ENCODE peak calls at places on chromosome 9, in four cellular contexts. E, T, Y and D are unnamed samples.

GRCh38 chr9:2132484-2133082 is 117.4 kb downstream of the SMARCA2 start:
- DNase-seq in Y (peak; percentile 42), E (no peak), T (no peak), D (no peak)

GRCh38 chr9:81737871-81738507 is 48.6 kb upstream of the TLE1 start:
- DNase-seq in Y (no peak), E (no peak), T (no peak), D (no peak)

GRCh38 chr9:36870960-36871359 is 163.1 kb downstream of the PAX5 start:
- DNase-seq in E (no peak), Y (no peak), T (peak; percentile 22), D (no peak)

GRCh38 chr9:107615325-107615724 is 125.8 kb upstream of the KLF4 start:
- DNase-seq in E (no peak), T (no peak), Y (no peak), D (no peak)

GRCh38 chr9:116141864-116142561 is 11.6 kb upstream of the PAPPA start:
- DNase-seq in Y (no peak), E (no peak), T (no peak), D (no peak)

GRCh38 chr9:79945495-79945894 is 373.7 kb downstream of the TLE4 start:
- DNase-seq in E (no peak), T (no peak), Y (no peak), D (no peak)

GRCh38 chr9:135794057-135794335 is 92.0 kb downstream of the KCNT1 start:
- DNase-seq in E (no peak), Y (peak; percentile 20), T (no peak), D (no peak)

GRCh38 chr9:121295662-121296191 is 27.8 kb downstream of the GSN start:
- DNase-seq in Y (no peak), E (no peak), T (no peak), D (no peak)

GRCh38 chr9:91056917-91057316 is 255.3 kb downstream of the SYK start:
- DNase-seq in T (no peak), Y (no peak), E (no peak), D (no peak)

GRCh38 chr9:34687631-34688030 is 3.4 kb downstream of the CCL19 start:
- DNase-seq in T (no peak), E (no peak), Y (no peak), D (no peak)

GRCh38 chr9:136439550-136440408 is at the start of gene INPP5E:
- DNase-seq in E (peak; percentile 86), T (peak; percentile 72), Y (peak; percentile 86), D (peak; percentile 41)

GRCh38 chr9:98584059-98584458 is 124.7 kb downstream of the GABBR2 start:
- DNase-seq in Y (no peak), E (no peak), T (no peak), D (no peak)

GRCh38 chr9:68560131-68560844 is 19.6 kb upstream of the TMEM252 start:
- DNase-seq in T (peak; percentile 47), Y (peak; percentile 53), E (no peak), D (no peak)

GRCh38 chr9:125761685-125762084 is 14.5 kb downstream of the PBX3 start:
- DNase-seq in T (no peak), E (no peak), Y (no peak), D (no peak)

GRCh38 chr9:125757834-125758233 is 10.7 kb downstream of the PBX3 start:
- DNase-seq in Y (no peak), E (no peak), T (no peak), D (no peak)

GRCh38 chr9:125759812-125760134 is 12.6 kb downstream of the PBX3 start:
- DNase-seq in T (no peak), E (no peak), Y (peak; percentile 69), D (peak; percentile 27)

GRCh38 chr9:125760537-125760936 is 13.4 kb downstream of the PBX3 start:
- DNase-seq in E (no peak), Y (no peak), T (no peak), D (no peak)

DNA sequence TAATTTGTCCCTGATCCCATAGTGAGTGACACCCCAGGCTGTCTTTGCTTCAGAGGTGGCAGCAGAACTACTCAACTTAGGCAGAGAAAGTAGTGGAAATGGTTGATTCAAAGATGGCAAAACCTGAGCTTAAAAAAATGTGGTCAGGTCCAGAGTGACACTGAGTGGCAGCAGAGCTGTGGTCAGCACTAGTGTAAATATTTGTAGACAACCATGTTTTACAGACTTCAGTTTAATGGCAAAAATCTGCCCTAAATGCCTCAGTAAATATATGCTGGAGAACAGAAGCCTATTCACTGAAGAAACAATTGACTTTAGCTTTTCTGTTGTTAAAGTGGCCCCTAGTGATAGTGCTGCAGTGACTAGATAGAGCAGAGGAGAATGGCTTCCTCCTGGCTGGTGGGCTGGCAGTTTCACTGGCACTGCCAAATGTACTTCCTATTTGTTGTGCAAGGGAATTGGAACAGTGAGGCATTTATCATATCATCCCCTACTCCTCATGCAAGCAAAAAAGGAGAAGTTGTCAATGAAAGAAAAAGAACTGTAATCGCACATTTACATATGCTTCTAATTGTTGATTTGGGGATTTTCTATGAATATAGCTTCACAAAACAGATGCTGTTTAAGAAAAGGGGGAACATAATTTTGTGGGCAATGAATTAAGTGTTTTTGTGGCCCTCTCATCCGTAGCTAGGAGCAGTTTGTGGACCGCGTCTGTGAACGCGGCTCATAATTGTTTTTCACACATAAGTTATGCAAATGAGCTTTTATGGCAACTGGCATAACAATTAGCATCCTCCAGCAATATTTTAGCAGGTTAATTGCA is 12.0 kb downstream of the PBX3 start:
- DNase-seq in T (peak; percentile 28), E (no peak), Y (peak; percentile 45), D (peak; percentile 28)
- H3K27ac ChIP-seq in T (no peak overlapping the region), E (no peak overlapping the region), Y (no peak overlapping the region), D (peak overlapping the region; percentile 69)

GRCh38 chr9:14323969-14324366 is 10.0 kb upstream of the NFIB start:
- DNase-seq in Y (no peak), E (no peak), T (no peak), D (no peak)
- H3K27ac ChIP-seq in Y (no peak overlapping the region), E (no peak overlapping the region), T (no peak overlapping the region), D (no peak overlapping the region)

GRCh38 chr9:132241840-132242620 is 80.2 kb downstream of the NTNG2 start:
- DNase-seq in E (peak; percentile 80), Y (peak; percentile 61), T (peak; percentile 49), D (no peak)
- H3K27ac ChIP-seq in E (peak overlapping the region; percentile 12), Y (no peak overlapping the region), T (no peak overlapping the region), D (peak overlapping the region; percentile 26)

GRCh38 chr9:110514861-110515260 is 64.7 kb downstream of the SVEP1 start:
- DNase-seq in Y (peak; percentile 2), E (no peak), T (no peak), D (no peak)

GRCh38 chr9:110521211-110521610 is 58.3 kb downstream of the SVEP1 start:
- DNase-seq in Y (no peak), E (no peak), T (no peak), D (no peak)

GRCh38 chr9:110517483-110517882 is 62.1 kb downstream of the SVEP1 start:
- DNase-seq in T (no peak), Y (no peak), E (no peak), D (no peak)

GRCh38 chr9:110520120-110520701 is 59.3 kb downstream of the SVEP1 start:
- DNase-seq in Y (no peak), E (no peak), T (no peak), D (no peak)
- H3K27ac ChIP-seq in Y (no peak overlapping the region), E (no peak overlapping the region), T (peak overlapping the region; percentile 22), D (no peak overlapping the region)

GRCh38 chr9:89166871-89167270 is 11.7 kb downstream of the SHC3 start:
- DNase-seq in E (no peak), T (no peak), Y (no peak), D (no peak)

GRCh38 chr9:89167788-89168187 is 10.8 kb downstream of the SHC3 start:
- DNase-seq in E (no peak), T (no peak), Y (no peak), D (no peak)

GRCh38 chr9:89165880-89166279 is 12.7 kb downstream of the SHC3 start:
- DNase-seq in T (no peak), E (no peak), Y (no peak), D (no peak)

GRCh38 chr9:89168901-89169813 is 9.5 kb downstream of the SHC3 start:
- DNase-seq in T (no peak), Y (no peak), E (no peak), D (no peak)

GRCh38 chr9:89165341-89165740 is 13.3 kb downstream of the SHC3 start:
- DNase-seq in E (no peak), T (no peak), Y (no peak), D (no peak)
- H3K27ac ChIP-seq in E (no peak overlapping the region), T (no peak overlapping the region), Y (no peak overlapping the region), D (no peak overlapping the region)

DNA sequence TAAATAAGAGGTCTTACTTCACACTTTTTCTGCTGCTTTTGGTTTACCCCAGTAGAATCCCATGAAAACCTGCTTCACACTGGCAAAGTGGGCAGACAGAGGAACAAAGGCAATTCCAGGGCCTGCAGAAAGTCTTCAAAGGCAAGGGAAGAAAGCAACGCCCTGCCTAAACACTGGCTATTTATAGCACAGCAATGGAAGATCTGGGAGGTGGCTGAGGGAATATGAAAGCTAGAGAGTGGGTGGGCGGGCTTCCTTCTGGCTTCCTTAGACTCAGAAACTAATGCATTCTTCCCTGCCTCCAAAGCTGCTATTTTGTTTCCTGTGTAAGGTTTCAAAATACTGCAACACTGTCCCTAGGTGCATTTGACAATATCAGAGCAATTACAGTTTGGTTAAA is 46.8 kb downstream of the ELAVL2 start:
- DNase-seq in Y (peak; percentile 57), T (peak; percentile 55), E (no peak), D (no peak)
- H3K27ac ChIP-seq in Y (peak overlapping the region; percentile 68), T (no peak overlapping the region), E (no peak overlapping the region), D (no peak overlapping the region)